ENCODE peak calls at places on chromosome 11, in seven cellular contexts. One of them, this sample, is unnamed.

GRCh38 chr11:60938500-60938899 is 13.5 kb downstream of the SLC15A3 start:
- DNase-seq in endodermal cell: no peak
- DNase-seq in aorta: no peak
- DNase-seq in colonic mucosa: no peak
- DNase-seq in left ventricle myocardium inferior: no peak
- DNase-seq in MM.1S: no peak
- DNase-seq in cardiac muscle cell: no peak
- DNase-seq in this sample: no peak

GRCh38 chr11:36509265-36509664 is 807 bp downstream of the TRAF6 start:
- DNase-seq in endodermal cell: no peak
- DNase-seq in aorta: no peak
- DNase-seq in colonic mucosa: peak; percentile 24
- DNase-seq in left ventricle myocardium inferior: no peak
- DNase-seq in MM.1S: peak; percentile 49
- DNase-seq in cardiac muscle cell: peak; percentile 39
- DNase-seq in this sample: peak; percentile 15

GRCh38 chr11:41446107-41446506 is 13.3 kb downstream of the LRRC4C start:
- DNase-seq in endodermal cell: no peak
- DNase-seq in aorta: no peak
- DNase-seq in colonic mucosa: no peak
- DNase-seq in left ventricle myocardium inferior: no peak
- DNase-seq in MM.1S: no peak
- DNase-seq in cardiac muscle cell: no peak
- DNase-seq in this sample: no peak

GRCh38 chr11:75577198-75577597 is 15.1 kb downstream of the SERPINH1 start:
- DNase-seq in endodermal cell: peak; percentile 88
- DNase-seq in aorta: peak; percentile 89
- DNase-seq in colonic mucosa: peak; percentile 58
- DNase-seq in left ventricle myocardium inferior: no peak
- DNase-seq in MM.1S: peak; percentile 12
- DNase-seq in cardiac muscle cell: no peak
- DNase-seq in this sample: peak; percentile 55

GRCh38 chr11:72333657-72334056 is 89.7 kb upstream of the PHOX2A start:
- DNase-seq in endodermal cell: peak; percentile 92
- DNase-seq in aorta: no peak
- DNase-seq in colonic mucosa: no peak
- DNase-seq in left ventricle myocardium inferior: no peak
- DNase-seq in MM.1S: no peak
- DNase-seq in cardiac muscle cell: peak; percentile 54
- DNase-seq in this sample: peak; percentile 50

GRCh38 chr11:24064309-24064903 is 432.4 kb upstream of the LUZP2 start:
- DNase-seq in endodermal cell: no peak
- DNase-seq in aorta: no peak
- DNase-seq in colonic mucosa: no peak
- DNase-seq in left ventricle myocardium inferior: no peak
- DNase-seq in MM.1S: no peak
- DNase-seq in cardiac muscle cell: no peak
- DNase-seq in this sample: no peak

GRCh38 chr11:32487270-32487669 is 51.9 kb upstream of the WT1 start:
- DNase-seq in endodermal cell: peak; percentile 72
- DNase-seq in aorta: no peak
- DNase-seq in colonic mucosa: no peak
- DNase-seq in left ventricle myocardium inferior: no peak
- DNase-seq in MM.1S: no peak
- DNase-seq in cardiac muscle cell: peak; percentile 29
- DNase-seq in this sample: no peak

GRCh38 chr11:76670475-76671235 is at the start of gene LRRC32:
- DNase-seq in endodermal cell: peak; percentile 80
- DNase-seq in aorta: peak; percentile 91
- DNase-seq in colonic mucosa: peak; percentile 67
- DNase-seq in left ventricle myocardium inferior: peak; percentile 75
- DNase-seq in MM.1S: no peak
- DNase-seq in cardiac muscle cell: peak; percentile 55
- DNase-seq in this sample: no peak

GRCh38 chr11:80586464-80586863 is 1145.6 kb upstream of the TENM4 start:
- DNase-seq in endodermal cell: no peak
- DNase-seq in aorta: no peak
- DNase-seq in colonic mucosa: no peak
- DNase-seq in left ventricle myocardium inferior: no peak
- DNase-seq in MM.1S: no peak
- DNase-seq in cardiac muscle cell: no peak
- DNase-seq in this sample: no peak

GRCh38 chr11:112693781-112694180 is 267.4 kb upstream of the NCAM1 start:
- DNase-seq in endodermal cell: no peak
- DNase-seq in aorta: no peak
- DNase-seq in colonic mucosa: no peak
- DNase-seq in left ventricle myocardium inferior: no peak
- DNase-seq in MM.1S: no peak
- DNase-seq in cardiac muscle cell: no peak
- DNase-seq in this sample: no peak

GRCh38 chr11:61075891-61076290 is 26.4 kb upstream of the CD5 start:
- DNase-seq in endodermal cell: no peak
- DNase-seq in aorta: no peak
- DNase-seq in colonic mucosa: peak; percentile 35
- DNase-seq in left ventricle myocardium inferior: no peak
- DNase-seq in MM.1S: no peak
- DNase-seq in cardiac muscle cell: peak; percentile 77
- DNase-seq in this sample: no peak

DNA sequence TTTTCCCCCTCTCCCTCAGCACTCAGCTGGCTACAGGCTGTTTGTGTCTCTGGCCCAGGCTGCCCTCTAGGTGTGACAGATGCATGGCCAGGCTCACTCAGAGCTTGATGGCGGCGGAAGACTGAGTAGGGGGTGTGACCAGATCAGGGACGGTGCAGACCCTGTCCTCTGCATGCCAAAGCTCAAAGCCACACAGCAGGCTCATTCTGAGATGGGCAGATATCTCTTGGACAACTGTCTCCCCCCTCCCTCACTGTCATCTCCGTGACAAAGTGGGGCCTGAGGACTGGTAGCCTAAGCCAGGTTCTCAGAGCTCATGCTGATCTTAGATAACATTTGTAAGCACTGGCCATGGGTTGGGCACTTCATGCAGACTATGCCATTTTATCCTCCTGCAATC is 231.3 kb downstream of the DSCAML1 start:
- DNase-seq in endodermal cell: peak; percentile 76
- DNase-seq in aorta: peak; percentile 8
- DNase-seq in colonic mucosa: no peak
- DNase-seq in left ventricle myocardium inferior: no peak
- DNase-seq in MM.1S: no peak
- DNase-seq in cardiac muscle cell: no peak
- DNase-seq in this sample: no peak
- H3K4me1 ChIP-seq in endodermal cell: peaks cover 4% of the 10 kb centered on the region
- H3K4me1 ChIP-seq in aorta: no peaks in the 10 kb centered on the region
- H3K4me1 ChIP-seq in colonic mucosa: no peaks in the 10 kb centered on the region
- H3K4me1 ChIP-seq in left ventricle myocardium inferior: no peaks in the 10 kb centered on the region
- H3K4me1 ChIP-seq in MM.1S: no peaks in the 10 kb centered on the region
- H3K4me1 ChIP-seq in cardiac muscle cell: no peaks in the 10 kb centered on the region
- H3K4me1 ChIP-seq in this sample: no peaks in the 10 kb centered on the region

DNA sequence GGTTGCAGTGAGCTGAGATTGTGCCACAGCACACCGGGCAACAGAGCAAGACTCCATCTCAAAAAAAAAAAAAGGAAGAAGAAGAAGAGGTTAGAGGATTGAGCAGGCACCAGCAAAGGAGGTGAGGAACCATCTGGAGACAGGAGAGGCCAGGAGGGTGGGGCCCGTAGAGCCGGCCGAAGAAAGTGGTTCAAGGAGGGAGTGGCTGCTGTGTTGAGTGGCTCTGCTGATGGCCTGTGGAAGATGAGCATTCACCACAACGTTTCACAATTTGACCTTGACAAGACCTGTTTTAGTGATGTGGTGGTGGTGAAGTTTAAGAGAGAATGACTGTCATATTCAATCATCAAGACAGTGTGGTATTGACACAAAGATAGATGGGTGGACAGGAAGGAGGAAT is 6.8 kb upstream of the CTSD start:
- DNase-seq in endodermal cell: no peak
- DNase-seq in aorta: peak; percentile 50
- DNase-seq in colonic mucosa: no peak
- DNase-seq in left ventricle myocardium inferior: no peak
- DNase-seq in MM.1S: no peak
- DNase-seq in cardiac muscle cell: no peak
- DNase-seq in this sample: no peak
- H3K27me3 ChIP-seq in endodermal cell: no peaks in the 10 kb centered on the region
- H3K27me3 ChIP-seq in aorta: no peaks in the 10 kb centered on the region
- H3K27me3 ChIP-seq in colonic mucosa: no peaks in the 10 kb centered on the region
- H3K27me3 ChIP-seq in left ventricle myocardium inferior: no peaks in the 10 kb centered on the region
- H3K27me3 ChIP-seq in MM.1S: peaks cover 88% of the 10 kb centered on the region
- H3K27me3 ChIP-seq in cardiac muscle cell: no peaks in the 10 kb centered on the region
- H3K27me3 ChIP-seq in this sample: no peaks in the 10 kb centered on the region

DNA sequence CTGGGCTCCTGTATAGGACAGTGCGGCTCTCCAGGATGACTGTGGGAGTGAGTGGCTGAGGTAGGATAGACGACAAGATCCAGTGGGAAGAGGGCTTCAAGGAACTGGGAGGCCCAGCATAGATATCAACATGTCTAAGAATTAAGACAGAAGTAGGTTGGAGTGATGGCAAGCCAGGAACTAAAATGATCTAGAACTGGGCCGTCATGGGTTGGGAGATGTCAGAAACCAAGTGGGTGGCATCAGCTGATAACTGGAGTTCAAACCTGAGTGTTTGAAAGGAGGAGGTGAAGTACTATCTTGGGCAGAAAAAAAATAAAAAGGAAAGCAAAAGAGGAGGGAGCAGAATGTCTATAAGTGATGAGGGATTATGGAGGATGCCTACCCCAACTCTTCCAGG is 7.1 kb upstream of the MEN1 start:
- DNase-seq in endodermal cell: no peak
- DNase-seq in aorta: no peak
- DNase-seq in colonic mucosa: no peak
- DNase-seq in left ventricle myocardium inferior: no peak
- DNase-seq in MM.1S: no peak
- DNase-seq in cardiac muscle cell: no peak
- DNase-seq in this sample: no peak
- H3K27ac ChIP-seq in endodermal cell: no peak overlapping the region
- H3K27ac ChIP-seq in aorta: no peak overlapping the region
- H3K27ac ChIP-seq in colonic mucosa: no peak overlapping the region
- H3K27ac ChIP-seq in left ventricle myocardium inferior: no peak overlapping the region
- H3K27ac ChIP-seq in MM.1S: no peak overlapping the region
- H3K27ac ChIP-seq in cardiac muscle cell: no peak overlapping the region
- H3K27ac ChIP-seq in this sample: no peak overlapping the region

GRCh38 chr11:128727320-128727719 is 33.4 kb downstream of the FLI1 start:
- DNase-seq in endodermal cell: no peak
- DNase-seq in aorta: no peak
- DNase-seq in colonic mucosa: no peak
- DNase-seq in left ventricle myocardium inferior: no peak
- DNase-seq in MM.1S: no peak
- DNase-seq in cardiac muscle cell: no peak
- DNase-seq in this sample: no peak

GRCh38 chr11:128727811-128728431 is 34.0 kb downstream of the FLI1 start:
- DNase-seq in endodermal cell: no peak
- DNase-seq in aorta: no peak
- DNase-seq in colonic mucosa: no peak
- DNase-seq in left ventricle myocardium inferior: no peak
- DNase-seq in MM.1S: no peak
- DNase-seq in cardiac muscle cell: no peak
- DNase-seq in this sample: no peak

GRCh38 chr11:128726464-128727139 is 32.7 kb downstream of the FLI1 start:
- DNase-seq in endodermal cell: no peak
- DNase-seq in aorta: no peak
- DNase-seq in colonic mucosa: no peak
- DNase-seq in left ventricle myocardium inferior: no peak
- DNase-seq in MM.1S: peak; percentile 38
- DNase-seq in cardiac muscle cell: no peak
- DNase-seq in this sample: peak; percentile 74

GRCh38 chr11:128724891-128725611 is 31.2 kb downstream of the FLI1 start:
- DNase-seq in endodermal cell: no peak
- DNase-seq in aorta: no peak
- DNase-seq in colonic mucosa: no peak
- DNase-seq in left ventricle myocardium inferior: no peak
- DNase-seq in MM.1S: peak; percentile 74
- DNase-seq in cardiac muscle cell: no peak
- DNase-seq in this sample: no peak

GRCh38 chr11:128725630-128726461 is 32.0 kb downstream of the FLI1 start:
- DNase-seq in endodermal cell: no peak
- DNase-seq in aorta: no peak
- DNase-seq in colonic mucosa: no peak
- DNase-seq in left ventricle myocardium inferior: no peak
- DNase-seq in MM.1S: peak; percentile 97
- DNase-seq in cardiac muscle cell: peak; percentile 64
- DNase-seq in this sample: peak; percentile 87
- H3K4me1 ChIP-seq in endodermal cell: peaks cover 3% of the 10 kb centered on the region
- H3K4me1 ChIP-seq in aorta: no peaks in the 10 kb centered on the region
- H3K4me1 ChIP-seq in colonic mucosa: peaks cover 6% of the 10 kb centered on the region
- H3K4me1 ChIP-seq in left ventricle myocardium inferior: peaks cover 99% of the 10 kb centered on the region
- H3K4me1 ChIP-seq in MM.1S: peaks cover 94% of the 10 kb centered on the region
- H3K4me1 ChIP-seq in cardiac muscle cell: peaks cover under 1% of the 10 kb centered on the region
- H3K4me1 ChIP-seq in this sample: peaks cover 96% of the 10 kb centered on the region

This sample was measured in naive thymus-derived CD4-positive, alpha-beta T cell.